ENCODE peak calls at places on chromosomes 3 and 15, in eight cellular contexts. One of them, this sample, is unnamed.

GRCh38 chr3:134054881-134055280 is 25.2 kb upstream of the SLCO2A1 start:
- DNase-seq in heart right ventricle: no peak
- DNase-seq in ovary: no peak
- DNase-seq in transverse colon: no peak
- DNase-seq in pancreas: no peak
- DNase-seq in AG09309: no peak
- DNase-seq in fibroblast of pulmonary artery: no peak
- DNase-seq in HepG2: no peak
- DNase-seq in this sample: no peak

GRCh38 chr15:55230051-55230670 is 33.4 kb upstream of the RSL24D1 start:
- DNase-seq in heart right ventricle: no peak
- DNase-seq in ovary: no peak
- DNase-seq in pancreas: no peak
- DNase-seq in HepG2: no peak
- DNase-seq in fibroblast of pulmonary artery: peak; percentile 55
- DNase-seq in transverse colon: no peak
- DNase-seq in AG09309: no peak
- DNase-seq in this sample: no peak

GRCh38 chr3:69439683-69440270 is 53.9 kb upstream of the FRMD4B start:
- DNase-seq in AG09309: no peak
- DNase-seq in pancreas: no peak
- DNase-seq in ovary: no peak
- DNase-seq in heart right ventricle: no peak
- DNase-seq in HepG2: peak; percentile 3
- DNase-seq in transverse colon: no peak
- DNase-seq in fibroblast of pulmonary artery: peak; percentile 56
- DNase-seq in this sample: no peak

GRCh38 chr15:35013370-35013769 is 25.3 kb upstream of the ZNF770 start:
- DNase-seq in AG09309: no peak
- DNase-seq in heart right ventricle: no peak
- DNase-seq in fibroblast of pulmonary artery: peak; percentile 39
- DNase-seq in pancreas: no peak
- DNase-seq in ovary: no peak
- DNase-seq in transverse colon: no peak
- DNase-seq in HepG2: no peak
- DNase-seq in this sample: no peak

GRCh38 chr15:48643236-48643635 is 2.3 kb downstream of the FBN1 start:
- DNase-seq in heart right ventricle: no peak
- DNase-seq in fibroblast of pulmonary artery: no peak
- DNase-seq in AG09309: no peak
- DNase-seq in ovary: no peak
- DNase-seq in HepG2: no peak
- DNase-seq in pancreas: no peak
- DNase-seq in transverse colon: no peak
- DNase-seq in this sample: no peak

GRCh38 chr15:71273731-71274447 is 158.6 kb downstream of the THSD4 start:
- DNase-seq in AG09309: no peak
- DNase-seq in pancreas: no peak
- DNase-seq in heart right ventricle: no peak
- DNase-seq in transverse colon: no peak
- DNase-seq in HepG2: no peak
- DNase-seq in fibroblast of pulmonary artery: no peak
- DNase-seq in ovary: no peak
- DNase-seq in this sample: no peak

GRCh38 chr15:78033864-78034263 is 43.6 kb downstream of the TBC1D2B start:
- DNase-seq in AG09309: no peak
- DNase-seq in ovary: no peak
- DNase-seq in pancreas: no peak
- DNase-seq in fibroblast of pulmonary artery: peak; percentile 33
- DNase-seq in heart right ventricle: no peak
- DNase-seq in transverse colon: no peak
- DNase-seq in HepG2: no peak
- DNase-seq in this sample: no peak

GRCh38 chr3:16910207-16910606 is 25.5 kb downstream of the PLCL2 start:
- DNase-seq in heart right ventricle: no peak
- DNase-seq in fibroblast of pulmonary artery: no peak
- DNase-seq in pancreas: no peak
- DNase-seq in AG09309: no peak
- DNase-seq in transverse colon: no peak
- DNase-seq in ovary: no peak
- DNase-seq in HepG2: no peak
- DNase-seq in this sample: no peak

GRCh38 chr15:51759557-51760070 is 8.2 kb downstream of the TMOD2 start:
- DNase-seq in pancreas: no peak
- DNase-seq in HepG2: peak; percentile 6
- DNase-seq in transverse colon: peak; percentile 41
- DNase-seq in AG09309: peak; percentile 82
- DNase-seq in ovary: peak; percentile 46
- DNase-seq in fibroblast of pulmonary artery: peak; percentile 97
- DNase-seq in heart right ventricle: peak; percentile 27
- DNase-seq in this sample: peak; percentile 88

GRCh38 chr3:44942202-44942921 is 33.6 kb downstream of the ZDHHC3 start:
- DNase-seq in heart right ventricle: no peak
- DNase-seq in transverse colon: no peak
- DNase-seq in HepG2: no peak
- DNase-seq in pancreas: no peak
- DNase-seq in AG09309: no peak
- DNase-seq in fibroblast of pulmonary artery: peak; percentile 29
- DNase-seq in ovary: no peak
- DNase-seq in this sample: no peak

GRCh38 chr3:133608405-133608804 is 34.9 kb downstream of the CDV3 start:
- DNase-seq in pancreas: no peak
- DNase-seq in heart right ventricle: no peak
- DNase-seq in ovary: no peak
- DNase-seq in transverse colon: no peak
- DNase-seq in fibroblast of pulmonary artery: no peak
- DNase-seq in AG09309: no peak
- DNase-seq in HepG2: no peak
- DNase-seq in this sample: no peak

GRCh38 chr3:86867990-86868389 is 123.0 kb downstream of the VGLL3 start:
- DNase-seq in heart right ventricle: no peak
- DNase-seq in ovary: no peak
- DNase-seq in transverse colon: no peak
- DNase-seq in pancreas: no peak
- DNase-seq in fibroblast of pulmonary artery: peak; percentile 8
- DNase-seq in HepG2: no peak
- DNase-seq in AG09309: peak; percentile 55
- DNase-seq in this sample: peak; percentile 61

GRCh38 chr15:60535265-60535664 is 56.3 kb upstream of the ICE2 start:
- DNase-seq in ovary: no peak
- DNase-seq in fibroblast of pulmonary artery: no peak
- DNase-seq in AG09309: no peak
- DNase-seq in pancreas: no peak
- DNase-seq in transverse colon: no peak
- DNase-seq in HepG2: no peak
- DNase-seq in heart right ventricle: no peak
- DNase-seq in this sample: no peak

GRCh38 chr15:35673093-35673573 is 127.2 kb upstream of the DPH6 start:
- DNase-seq in fibroblast of pulmonary artery: peak; percentile 52
- DNase-seq in AG09309: no peak
- DNase-seq in HepG2: peak; percentile 39
- DNase-seq in heart right ventricle: no peak
- DNase-seq in pancreas: no peak
- DNase-seq in ovary: no peak
- DNase-seq in transverse colon: no peak
- DNase-seq in this sample: no peak

GRCh38 chr3:45441570-45442313 is 53.4 kb downstream of the LARS2 start:
- DNase-seq in transverse colon: no peak
- DNase-seq in fibroblast of pulmonary artery: no peak
- DNase-seq in pancreas: no peak
- DNase-seq in HepG2: no peak
- DNase-seq in AG09309: peak; percentile 80
- DNase-seq in ovary: no peak
- DNase-seq in heart right ventricle: no peak
- DNase-seq in this sample: no peak

GRCh38 chr15:73957276-73957675 is 31.0 kb downstream of the LOXL1 start:
- DNase-seq in HepG2: no peak
- DNase-seq in pancreas: no peak
- DNase-seq in transverse colon: no peak
- DNase-seq in fibroblast of pulmonary artery: no peak
- DNase-seq in heart right ventricle: no peak
- DNase-seq in ovary: peak; percentile 26
- DNase-seq in AG09309: no peak
- DNase-seq in this sample: no peak

GRCh38 chr3:67534594-67534993 is 119.8 kb downstream of the SUCLG2 start:
- DNase-seq in pancreas: no peak
- DNase-seq in ovary: no peak
- DNase-seq in AG09309: no peak
- DNase-seq in heart right ventricle: no peak
- DNase-seq in HepG2: no peak
- DNase-seq in fibroblast of pulmonary artery: no peak
- DNase-seq in transverse colon: no peak
- DNase-seq in this sample: no peak

GRCh38 chr3:146469206-146470017 is at the start of gene PLSCR2:
- DNase-seq in pancreas: peak; percentile 84
- DNase-seq in AG09309: no peak
- DNase-seq in fibroblast of pulmonary artery: no peak
- DNase-seq in transverse colon: peak; percentile 83
- DNase-seq in heart right ventricle: peak; percentile 53
- DNase-seq in ovary: peak; percentile 78
- DNase-seq in HepG2: no peak
- DNase-seq in this sample: no peak

GRCh38 chr3:180808823-180809575 is 103.5 kb upstream of the FXR1 start:
- DNase-seq in transverse colon: no peak
- DNase-seq in HepG2: no peak
- DNase-seq in ovary: no peak
- DNase-seq in heart right ventricle: no peak
- DNase-seq in fibroblast of pulmonary artery: no peak
- DNase-seq in AG09309: no peak
- DNase-seq in pancreas: no peak
- DNase-seq in this sample: no peak

GRCh38 chr3:40875581-40875980 is 323.7 kb upstream of the CTNNB1 start:
- DNase-seq in HepG2: no peak
- DNase-seq in ovary: no peak
- DNase-seq in pancreas: no peak
- DNase-seq in transverse colon: no peak
- DNase-seq in AG09309: no peak
- DNase-seq in heart right ventricle: no peak
- DNase-seq in fibroblast of pulmonary artery: no peak
- DNase-seq in this sample: no peak

GRCh38 chr3:134643150-134643675 is 7.6 kb downstream of the KY start:
- DNase-seq in HepG2: no peak
- DNase-seq in AG09309: no peak
- DNase-seq in pancreas: no peak
- DNase-seq in fibroblast of pulmonary artery: no peak
- DNase-seq in ovary: peak; percentile 12
- DNase-seq in heart right ventricle: no peak
- DNase-seq in transverse colon: peak; percentile 2
- DNase-seq in this sample: no peak

GRCh38 chr3:39124876-39125836 is 17.7 kb downstream of the TTC21A start:
- DNase-seq in AG09309: no peak
- DNase-seq in fibroblast of pulmonary artery: peak; percentile 65
- DNase-seq in ovary: no peak
- DNase-seq in heart right ventricle: no peak
- DNase-seq in HepG2: peak; percentile 20
- DNase-seq in pancreas: no peak
- DNase-seq in transverse colon: peak; percentile 49
- DNase-seq in this sample: no peak
- TF ChIP-seq CTCF in AG09309: peak; percentile 67
- TF ChIP-seq CTCF in fibroblast of pulmonary artery: peak; percentile 67
- TF ChIP-seq CTCF in ovary: no peak
- TF ChIP-seq CTCF in heart right ventricle: peak; percentile 14
- TF ChIP-seq CTCF in HepG2: peak; percentile 59
- TF ChIP-seq CTCF in pancreas: no peak
- TF ChIP-seq CTCF in transverse colon: peak; percentile 34
- TF ChIP-seq CTCF in this sample: peak; percentile 74

GRCh38 chr15:63912061-63912615 is 78.4 kb upstream of the HERC1 start:
- DNase-seq in fibroblast of pulmonary artery: no peak
- DNase-seq in pancreas: no peak
- DNase-seq in HepG2: no peak
- DNase-seq in ovary: peak; percentile 26
- DNase-seq in heart right ventricle: no peak
- DNase-seq in AG09309: no peak
- DNase-seq in transverse colon: no peak
- DNase-seq in this sample: no peak
- TF ChIP-seq CTCF in fibroblast of pulmonary artery: no peak
- TF ChIP-seq CTCF in pancreas: no peak
- TF ChIP-seq CTCF in HepG2: no peak
- TF ChIP-seq CTCF in ovary: no peak
- TF ChIP-seq CTCF in heart right ventricle: no peak
- TF ChIP-seq CTCF in AG09309: no peak
- TF ChIP-seq CTCF in transverse colon: no peak
- TF ChIP-seq CTCF in this sample: no peak

DNA sequence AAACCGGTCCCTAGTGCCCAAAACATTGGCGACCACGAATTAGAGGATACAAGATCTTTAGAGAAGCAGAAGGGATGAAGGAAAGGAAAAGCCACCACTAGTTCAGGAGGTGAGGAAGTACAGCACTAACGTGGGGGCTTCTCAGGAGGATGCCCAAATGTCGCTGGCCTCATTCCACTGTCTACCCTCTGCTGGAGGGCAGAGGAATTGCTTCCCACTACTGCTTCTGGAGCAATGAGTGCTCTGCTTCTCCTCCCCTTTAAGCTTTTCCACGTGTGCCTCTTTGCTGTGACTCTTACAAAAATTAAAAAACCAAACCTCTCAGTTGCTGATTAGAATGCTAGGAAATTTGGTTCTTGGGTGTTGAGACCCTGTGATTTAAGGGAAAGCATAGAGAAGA is 281.3 kb downstream of the CLSTN2 start:
- DNase-seq in AG09309: no peak
- DNase-seq in HepG2: no peak
- DNase-seq in fibroblast of pulmonary artery: no peak
- DNase-seq in pancreas: no peak
- DNase-seq in heart right ventricle: no peak
- DNase-seq in transverse colon: no peak
- DNase-seq in ovary: no peak
- DNase-seq in this sample: no peak
- TF ChIP-seq CTCF in AG09309: peak; percentile 69
- TF ChIP-seq CTCF in HepG2: peak; percentile 46
- TF ChIP-seq CTCF in fibroblast of pulmonary artery: peak; percentile 37
- TF ChIP-seq CTCF in pancreas: peak; percentile 1
- TF ChIP-seq CTCF in heart right ventricle: peak; percentile 44
- TF ChIP-seq CTCF in transverse colon: peak; percentile 41
- TF ChIP-seq CTCF in ovary: no peak
- TF ChIP-seq CTCF in this sample: peak; percentile 34

DNA sequence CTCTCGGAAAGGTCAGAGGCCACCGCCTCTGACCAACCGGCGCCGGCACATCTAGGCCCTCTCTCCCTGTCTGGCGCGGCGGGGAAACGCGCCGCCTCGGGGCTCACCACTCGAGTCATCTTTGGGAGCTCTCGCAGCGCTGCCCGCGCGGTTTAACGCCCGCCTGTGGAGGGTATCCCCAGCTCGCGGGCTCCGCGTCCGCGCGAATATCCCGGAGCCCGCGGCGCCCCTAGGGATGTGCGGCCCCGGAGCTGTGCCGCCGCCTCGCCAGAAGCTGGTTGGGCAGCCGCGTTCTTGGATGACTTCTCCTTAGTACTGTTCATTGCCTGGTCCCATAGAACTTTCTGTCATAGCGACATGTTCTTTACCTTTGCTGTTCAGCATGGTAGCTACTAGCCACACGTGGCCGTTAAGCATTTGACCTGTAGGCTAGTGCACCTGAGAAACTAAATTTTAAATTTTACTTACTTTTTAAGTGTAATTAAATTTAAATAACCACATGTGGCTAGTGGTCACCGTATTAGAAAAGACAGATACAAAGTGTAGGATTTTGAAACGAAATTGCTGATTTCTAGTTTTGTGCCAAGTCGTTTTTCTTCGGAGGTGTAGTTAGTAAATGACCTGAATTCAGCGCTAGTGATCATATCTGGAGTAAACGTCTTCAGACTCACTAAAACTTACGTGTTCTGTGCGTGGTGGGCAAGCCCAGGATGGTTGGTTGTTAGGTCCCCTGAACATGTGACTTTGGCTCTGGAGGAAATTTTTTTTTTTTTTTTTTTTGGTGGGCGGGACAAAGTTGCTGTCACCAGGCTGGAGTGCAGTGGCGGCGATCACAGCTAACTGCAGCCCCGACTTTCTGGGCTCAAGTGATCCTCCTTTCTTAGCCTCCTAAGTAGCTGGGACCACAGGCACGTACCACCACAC is 835 bp downstream of the ARIH2 start:
- DNase-seq in pancreas: peak; percentile 17
- DNase-seq in HepG2: peak; percentile 74
- DNase-seq in fibroblast of pulmonary artery: peak; percentile 53
- DNase-seq in transverse colon: peak; percentile 25
- DNase-seq in AG09309: no peak
- DNase-seq in heart right ventricle: no peak
- DNase-seq in ovary: peak; percentile 72
- DNase-seq in this sample: no peak
- TF ChIP-seq CTCF in pancreas: no peak
- TF ChIP-seq CTCF in HepG2: no peak
- TF ChIP-seq CTCF in fibroblast of pulmonary artery: no peak
- TF ChIP-seq CTCF in transverse colon: no peak
- TF ChIP-seq CTCF in AG09309: peak; percentile 1
- TF ChIP-seq CTCF in heart right ventricle: no peak
- TF ChIP-seq CTCF in ovary: no peak
- TF ChIP-seq CTCF in this sample: no peak